ENCODE peak calls at places on chromosome 10, in nine cellular contexts. I is right cardiac atrium, U is uterus, X is AG04450, K is heart right ventricle, B is astrocyte, D is ovary, M is heart left ventricle, Z is cardiac muscle cell. G is an unnamed sample.

GRCh38 chr10:124296813-124297788 is 121.6 kb downstream of the OAT start:
- DNase-seq in D (no peak), B (no peak), M (no peak), K (no peak), I (no peak), U (no peak), X (no peak), Z (no peak), G (no peak)

GRCh38 chr10:70850097-70850496 is 34.3 kb downstream of the SGPL1 start:
- DNase-seq in I (no peak), B (peak), X (no peak), K (no peak), M (no peak), Z (no peak), D (no peak), U (no peak), G (no peak)

GRCh38 chr10:75408911-75409885 is 7.6 kb upstream of the ZNF503 start:
- DNase-seq in I (peak), M (peak), K (peak), Z (peak), B (no peak), U (peak), D (peak), X (no peak), G (peak)

GRCh38 chr10:116168329-116168728 is 104.7 kb downstream of the GFRA1 start:
- DNase-seq in I (no peak), X (no peak), D (no peak), Z (no peak), B (no peak), K (no peak), M (no peak), U (no peak), G (no peak)

GRCh38 chr10:9262770-9263169 is 1208.3 kb downstream of the GATA3 start:
- DNase-seq in M (no peak), U (no peak), K (no peak), D (no peak), Z (no peak), I (no peak), X (no peak), B (peak), G (no peak)

GRCh38 chr10:6737080-6737641 is 157.1 kb upstream of the PRKCQ start:
- DNase-seq in M (no peak), Z (peak), B (peak), U (no peak), K (peak), I (no peak), D (no peak), X (no peak), G (no peak)

GRCh38 chr10:4249841-4250496 is 465.0 kb upstream of the KLF6 start:
- DNase-seq in B (no peak), U (no peak), M (no peak), X (no peak), D (no peak), K (no peak), Z (no peak), I (no peak), G (no peak)

GRCh38 chr10:78349165-78349516 is 315.5 kb downstream of the RPS24 start:
- DNase-seq in M (no peak), K (no peak), B (no peak), D (no peak), U (peak), X (no peak), Z (no peak), I (no peak), G (no peak)

GRCh38 chr10:16681525-16681924 is 135.7 kb downstream of the RSU1 start:
- DNase-seq in B (no peak), U (no peak), I (no peak), D (no peak), M (no peak), Z (no peak), X (no peak), K (no peak), G (no peak)

GRCh38 chr10:52283174-52283573 is 30.9 kb upstream of the DKK1 start:
- DNase-seq in B (no peak), U (no peak), D (no peak), M (no peak), I (no peak), X (no peak), Z (no peak), K (no peak), G (no peak)

GRCh38 chr10:22505923-22506685 is 160.8 kb downstream of the SPAG6 start:
- DNase-seq in M (no peak), D (no peak), Z (no peak), K (no peak), B (no peak), X (no peak), U (no peak), I (peak), G (no peak)

GRCh38 chr10:34112431-34112830 is 702.7 kb downstream of the PARD3 start:
- DNase-seq in M (no peak), I (no peak), U (no peak), Z (no peak), X (no peak), D (no peak), K (no peak), B (no peak), G (no peak)

GRCh38 chr10:35890061-35890969 is 248.2 kb upstream of the FZD8 start:
- DNase-seq in M (no peak), U (no peak), I (no peak), B (no peak), Z (no peak), X (no peak), K (no peak), D (no peak), G (no peak)

GRCh38 chr10:59898125-59898835 is 8.1 kb downstream of the CCDC6 start:
- DNase-seq in X (no peak), I (no peak), M (no peak), B (no peak), D (no peak), Z (peak), K (no peak), U (no peak), G (no peak)

GRCh38 chr10:60434418-60435046 is 44.9 kb upstream of the ANK3 start:
- DNase-seq in I (no peak), K (peak), D (peak), Z (peak), X (no peak), B (no peak), U (peak), M (peak), G (peak)

GRCh38 chr10:30436688-30437038 is 2.7 kb downstream of the MAP3K8 start:
- DNase-seq in Z (no peak), K (no peak), M (no peak), D (no peak), U (no peak), I (no peak), B (peak), X (no peak), G (no peak)

GRCh38 chr10:47453435-47454293 is 30.3 kb downstream of the ANXA8 start:
- DNase-seq in K (no peak), M (no peak), B (no peak), I (no peak), X (no peak), D (no peak), Z (no peak), U (no peak), G (no peak)

GRCh38 chr10:124725791-124726190 is 18.4 kb downstream of the FAM53B start:
- DNase-seq in D (no peak), U (peak), I (no peak), X (no peak), B (no peak), Z (no peak), K (no peak), M (no peak), G (peak)

GRCh38 chr10:77401681-77402080 is 235.9 kb downstream of the KCNMA1 start:
- DNase-seq in B (no peak), D (no peak), U (no peak), Z (no peak), K (no peak), M (no peak), X (no peak), I (no peak), G (no peak)

GRCh38 chr10:129057856-129058663 is 409.0 kb upstream of the MGMT start:
- DNase-seq in U (no peak), X (no peak), Z (no peak), D (no peak), I (no peak), M (no peak), B (no peak), K (no peak), G (no peak)

GRCh38 chr10:113058175-113058961 is 108.3 kb downstream of the TCF7L2 start:
- DNase-seq in M (no peak), I (no peak), K (no peak), U (no peak), Z (peak), D (no peak), B (peak), X (peak), G (no peak)

GRCh38 chr10:1180836-1181235 is 124.7 kb downstream of the WDR37 start:
- DNase-seq in U (no peak), X (no peak), I (peak), B (no peak), Z (no peak), K (no peak), M (no peak), D (no peak), G (no peak)

GRCh38 chr10:75335983-75336382 is 65.6 kb downstream of the ZNF503 start:
- DNase-seq in D (no peak), M (no peak), U (no peak), X (no peak), B (no peak), I (no peak), Z (no peak), K (no peak), G (no peak)

GRCh38 chr10:118504044-118504944 is 91.2 kb downstream of the PRLHR start:
- DNase-seq in M (no peak), B (peak), I (no peak), X (no peak), D (no peak), U (no peak), K (no peak), Z (no peak), G (no peak)

GRCh38 chr10:100008708-100009282 is 952 bp downstream of the DNMBP start:
- DNase-seq in X (no peak), K (no peak), D (no peak), U (no peak), M (no peak), I (no peak), Z (no peak), B (no peak), G (no peak)

GRCh38 chr10:103653581-103654020 is 160.1 kb downstream of the NEURL1 start:
- DNase-seq in B (no peak), Z (no peak), M (no peak), D (no peak), X (no peak), K (no peak), U (no peak), I (no peak), G (no peak)

GRCh38 chr10:83982812-83983211 is 156.5 kb upstream of the GHITM start:
- DNase-seq in U (no peak), B (no peak), I (no peak), Z (no peak), X (no peak), D (no peak), M (no peak), K (no peak), G (no peak)

GRCh38 chr10:85594239-85594638 is 772.4 kb downstream of the GRID1 start:
- DNase-seq in K (no peak), M (no peak), D (no peak), X (no peak), U (no peak), I (no peak), Z (peak), B (no peak), G (no peak)

GRCh38 chr10:24854256-24854655 is 98.2 kb downstream of the PRTFDC1 start:
- DNase-seq in Z (no peak), B (no peak), M (no peak), D (no peak), U (no peak), X (no peak), I (no peak), K (no peak), G (no peak)

GRCh38 chr10:24857001-24857695 is 95.3 kb downstream of the PRTFDC1 start:
- DNase-seq in K (no peak), M (no peak), U (no peak), B (no peak), Z (no peak), X (no peak), I (no peak), D (no peak), G (no peak)

GRCh38 chr10:24862586-24862985 is 89.8 kb downstream of the PRTFDC1 start:
- DNase-seq in M (no peak), K (no peak), D (no peak), I (no peak), U (no peak), X (no peak), Z (no peak), B (no peak), G (no peak)

GRCh38 chr10:24858244-24858907 is 94.0 kb downstream of the PRTFDC1 start:
- DNase-seq in X (no peak), M (peak), K (peak), B (peak), D (no peak), I (no peak), Z (peak), U (no peak), G (no peak)

DNA sequence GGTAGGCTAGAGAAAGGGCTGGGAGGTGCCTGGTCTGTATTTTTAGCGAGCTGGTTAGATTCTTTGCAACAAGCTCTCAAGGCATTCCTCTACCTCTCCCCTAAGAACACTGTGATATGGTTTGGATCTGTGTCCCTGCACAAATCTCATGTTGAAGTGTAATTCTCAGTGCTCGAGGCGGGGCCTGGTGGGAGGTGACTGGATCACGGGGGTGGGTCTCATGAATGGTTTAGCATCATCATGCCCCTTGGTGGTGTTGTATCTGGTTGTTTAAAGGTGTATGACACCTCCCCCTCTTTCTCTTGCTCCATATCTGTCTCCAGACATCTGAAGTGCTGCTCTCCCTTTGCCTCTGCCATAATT is 93.5 kb downstream of the PRTFDC1 start:
- DNase-seq in M (no peak), U (no peak), I (no peak), D (no peak), Z (no peak), K (no peak), X (no peak), B (no peak), G (no peak)
- H3K27ac ChIP-seq in M (no peak), U (no peak), I (no peak), D (no peak), Z (peak), K (no peak), X (peak), B (no peak), G (no peak)

GRCh38 chr10:63523015-63523414 is 1.8 kb downstream of the REEP3 start:
- DNase-seq in M (no peak), X (no peak), I (no peak), B (no peak), K (no peak), D (no peak), Z (no peak), U (no peak), G (no peak)
- H3K4me3 ChIP-seq in M (peak), X (peak), I (no peak), B (no peak), K (peak), D (no peak), Z (peak), U (no peak), G (no peak)

GRCh38 chr10:98257961-98258360 is 10.0 kb downstream of the LOXL4 start:
- DNase-seq in Z (no peak), X (no peak), U (no peak), I (no peak), M (no peak), K (no peak), B (no peak), D (no peak), G (no peak)

GRCh38 chr10:98255146-98255877 is 12.7 kb downstream of the LOXL4 start:
- DNase-seq in I (no peak), X (no peak), Z (no peak), K (no peak), B (no peak), M (no peak), D (no peak), U (no peak), G (no peak)

GRCh38 chr10:98258683-98259454 is 9.1 kb downstream of the LOXL4 start:
- DNase-seq in I (no peak), X (no peak), Z (no peak), D (no peak), K (no peak), U (no peak), B (no peak), M (no peak), G (peak)

GRCh38 chr10:98256692-98257091 is 11.3 kb downstream of the LOXL4 start:
- DNase-seq in B (no peak), Z (no peak), U (no peak), D (no peak), I (no peak), K (no peak), X (no peak), M (no peak), G (no peak)

GRCh38 chr10:98257198-98257597 is 10.8 kb downstream of the LOXL4 start:
- DNase-seq in D (no peak), Z (no peak), K (no peak), B (no peak), U (no peak), M (no peak), X (no peak), I (no peak), G (no peak)
- H3K27ac ChIP-seq in D (no peak), Z (no peak), K (no peak), B (no peak), U (no peak), M (no peak), X (no peak), I (no peak), G (no peak)

DNA sequence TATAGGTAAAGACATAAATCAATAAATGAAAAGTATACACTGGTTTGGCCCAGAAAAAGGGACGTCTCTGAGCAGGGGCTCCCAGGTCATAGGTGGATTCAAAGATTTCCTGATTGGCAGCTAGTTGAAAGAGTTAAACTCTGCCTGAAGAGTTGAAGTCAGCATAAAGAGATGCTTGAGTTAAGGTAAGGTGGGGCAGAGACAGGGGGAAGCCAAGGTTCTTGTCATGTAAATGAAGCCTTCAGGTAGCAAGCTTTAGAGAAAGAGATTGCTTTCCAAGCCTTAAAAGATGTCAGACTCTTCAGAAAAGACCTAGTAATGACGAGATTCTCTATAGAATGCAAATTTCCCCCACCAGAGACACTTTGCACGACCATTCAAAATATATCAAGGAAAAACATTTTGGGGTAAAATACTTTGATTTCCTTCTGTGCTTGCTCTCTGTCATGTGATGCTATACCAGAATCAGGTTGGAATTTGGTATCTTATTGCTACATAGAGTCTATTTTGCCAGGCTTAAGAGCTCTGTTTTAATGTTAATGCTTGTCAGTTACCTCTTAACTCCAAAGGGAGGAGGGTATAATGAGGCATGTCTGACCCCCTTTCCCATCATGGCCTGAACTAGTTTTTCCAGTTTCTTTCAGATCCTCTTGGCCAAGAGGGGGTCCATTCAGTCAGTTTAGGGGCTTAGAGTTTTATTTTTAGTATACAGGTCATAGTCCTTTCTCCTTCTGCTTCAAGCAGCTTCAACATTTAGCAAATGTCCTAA is 429.6 kb downstream of the ADRA2A start:
- DNase-seq in Z (no peak), X (no peak), M (no peak), B (no peak), K (no peak), D (no peak), U (no peak), I (no peak), G (no peak)
- H3K4me3 ChIP-seq in Z (no peak), X (no peak), M (no peak), B (no peak), K (no peak), D (no peak), U (no peak), I (no peak), G (no peak)

GRCh38 chr10:133271521-133272300 is 5.0 kb downstream of the ADAM8 start:
- DNase-seq in B (no peak), I (no peak), X (no peak), K (no peak), M (no peak), U (no peak), Z (no peak), D (no peak), G (no peak)
- H3K27ac ChIP-seq in B (no peak), I (no peak), X (no peak), K (no peak), M (no peak), U (no peak), Z (no peak), D (no peak), G (no peak)

GRCh38 chr10:132037676-132037975 is 28.1 kb upstream of the JAKMIP3 start:
- DNase-seq in U (no peak), Z (peak), M (no peak), K (no peak), D (no peak), B (no peak), I (no peak), X (no peak), G (no peak)
- H3K4me3 ChIP-seq in U (no peak), Z (no peak), M (no peak), K (no peak), D (no peak), B (no peak), I (no peak), X (no peak), G (no peak)